ENCODE peak calls at places on chromosomes 6 and 20, in nine cellular contexts. A is choroid plexus epithelial cell, G is heart left ventricle, T is AG04450, H is psoas muscle, Y is astrocyte of the spinal cord, X is fibroblast of the aortic adventitia, F is HepG2, P is fibroblast of mammary gland. O is an unnamed sample.

GRCh38 chr6:25028346-25028745 is 92.6 kb upstream of the RIPOR2 start:
- DNase-seq in T (no peak), Y (no peak), X (no peak), A (no peak), P (no peak), F (no peak), H (no peak), G (no peak), O (no peak)

GRCh38 chr6:76052314-76052713 is 20.1 kb downstream of the IMPG1 start:
- DNase-seq in F (no peak), G (no peak), Y (no peak), A (no peak), X (no peak), H (no peak), T (no peak), P (no peak), O (no peak)

GRCh38 chr6:27279513-27280063 is 32.1 kb downstream of the PRSS16 start:
- DNase-seq in A (no peak), G (no peak), X (no peak), Y (no peak), F (no peak), H (no peak), T (no peak), P (no peak), O (no peak)

GRCh38 chr6:13710552-13711383 is 867 bp downstream of the RANBP9 start:
- DNase-seq in G (peak), A (peak), H (peak), X (no peak), P (no peak), T (no peak), F (peak), Y (no peak), O (no peak)

GRCh38 chr6:155224031-155224451 is 39.8 kb upstream of the CLDN20 start:
- DNase-seq in P (peak), Y (peak), T (peak), G (no peak), A (peak), H (no peak), F (peak), X (peak), O (peak)

GRCh38 chr6:4327841-4328240 is 192.5 kb upstream of the ECI2 start:
- DNase-seq in G (no peak), H (no peak), Y (no peak), F (no peak), X (peak), T (no peak), A (no peak), P (peak), O (no peak)

GRCh38 chr6:75504902-75505233 is 11.3 kb upstream of the FILIP1 start:
- DNase-seq in A (peak), F (no peak), P (peak), T (no peak), H (no peak), G (no peak), X (peak), Y (no peak), O (no peak)

GRCh38 chr20:13119583-13119982 is 101.5 kb upstream of the ISM1 start:
- DNase-seq in F (peak), H (no peak), T (peak), X (peak), G (no peak), P (peak), A (peak), Y (peak), O (peak)

GRCh38 chr6:2482773-2483172 is 237.4 kb upstream of the GMDS start:
- DNase-seq in Y (no peak), X (no peak), F (no peak), H (no peak), A (no peak), G (no peak), T (no peak), P (no peak), O (no peak)

GRCh38 chr6:107114872-107115694 is at the start of gene BEND3:
- DNase-seq in A (peak), P (no peak), T (no peak), G (peak), F (no peak), Y (no peak), H (peak), X (no peak), O (no peak)

GRCh38 chr6:9085054-9085746 is 649.9 kb upstream of the SLC35B3 start:
- DNase-seq in A (peak), H (no peak), Y (no peak), F (no peak), X (no peak), G (no peak), T (no peak), P (no peak), O (no peak)

GRCh38 chr20:61754976-61755778 is 310.5 kb downstream of the TAF4 start:
- DNase-seq in Y (no peak), A (no peak), H (no peak), T (no peak), F (no peak), P (peak), G (no peak), X (peak), O (no peak)

GRCh38 chr20:25000268-25000801 is 7.8 kb upstream of the APMAP start:
- DNase-seq in X (peak), H (peak), A (peak), P (peak), G (no peak), Y (peak), F (no peak), T (no peak), O (peak)

GRCh38 chr20:43944653-43945235 is 30.1 kb downstream of the TOX2 start:
- DNase-seq in F (no peak), H (no peak), Y (no peak), G (no peak), X (no peak), T (no peak), A (no peak), P (no peak), O (no peak)

DNA sequence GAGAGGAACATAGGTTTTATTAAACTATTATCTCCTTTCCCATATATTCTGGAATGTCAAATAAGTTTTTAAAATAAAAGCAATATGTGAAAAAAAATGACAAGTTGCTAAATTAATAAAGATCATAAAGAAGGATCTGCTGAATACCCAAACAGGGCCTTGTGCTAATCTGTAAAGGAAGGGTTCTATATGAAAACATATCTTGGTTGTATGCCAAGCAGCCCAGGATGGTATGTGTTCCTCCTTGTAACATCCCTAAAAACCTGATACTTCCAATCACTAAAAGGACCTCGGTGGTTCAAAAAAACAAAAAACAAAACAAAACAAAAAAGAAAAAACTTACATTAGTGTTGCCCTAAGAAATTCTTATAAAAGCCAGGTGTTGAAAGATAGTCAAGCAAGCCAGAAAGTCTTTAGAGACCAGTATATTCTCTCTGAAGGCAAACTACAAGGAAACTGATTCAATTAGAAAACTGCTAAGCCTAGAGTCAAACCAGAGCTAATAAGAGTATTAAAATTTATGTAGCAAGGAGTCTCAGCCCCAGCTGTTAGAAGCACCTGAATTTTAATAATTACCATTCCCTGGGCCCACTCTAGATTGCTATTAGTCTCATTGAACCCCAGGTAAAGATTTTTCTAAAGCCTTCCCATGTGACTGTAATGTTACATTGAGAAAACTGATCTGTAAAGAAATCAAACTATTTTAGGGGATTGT is 95.4 kb upstream of the BTN3A2 start:
- DNase-seq in P (no peak), A (no peak), X (no peak), H (no peak), T (no peak), Y (no peak), G (no peak), F (no peak), O (no peak)
- H3K4me3 ChIP-seq in P (peak), A (no peak), X (no peak), H (no peak), T (peak), Y (peak), G (no peak), F (no peak), O (peak)

DNA sequence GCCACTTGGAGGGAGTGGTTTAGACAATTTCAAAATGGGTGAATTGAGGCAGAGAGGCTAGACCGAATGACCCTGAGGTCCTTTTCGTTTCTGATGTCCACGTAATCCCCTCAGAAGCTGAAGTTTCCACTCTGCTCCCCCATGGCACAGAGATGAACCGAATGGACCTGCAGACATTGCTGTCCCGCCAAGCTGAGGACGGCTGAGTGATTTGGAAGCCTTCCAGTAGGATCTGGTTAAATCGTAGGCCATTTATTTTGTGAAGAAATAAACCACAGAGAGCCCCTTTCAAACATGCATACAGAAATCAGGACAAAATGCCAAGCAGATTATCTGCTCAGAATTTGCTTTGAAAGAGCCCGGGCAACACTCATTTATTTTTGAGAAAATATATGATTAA is 77.7 kb downstream of the PKHD1 start:
- DNase-seq in A (no peak), X (no peak), F (no peak), P (no peak), G (no peak), T (no peak), H (no peak), Y (no peak), O (no peak)
- TF ChIP-seq CTCF in A (no peak), X (no peak), F (no peak), P (no peak), G (no peak), T (no peak), H (no peak), Y (no peak), O (no peak)

DNA sequence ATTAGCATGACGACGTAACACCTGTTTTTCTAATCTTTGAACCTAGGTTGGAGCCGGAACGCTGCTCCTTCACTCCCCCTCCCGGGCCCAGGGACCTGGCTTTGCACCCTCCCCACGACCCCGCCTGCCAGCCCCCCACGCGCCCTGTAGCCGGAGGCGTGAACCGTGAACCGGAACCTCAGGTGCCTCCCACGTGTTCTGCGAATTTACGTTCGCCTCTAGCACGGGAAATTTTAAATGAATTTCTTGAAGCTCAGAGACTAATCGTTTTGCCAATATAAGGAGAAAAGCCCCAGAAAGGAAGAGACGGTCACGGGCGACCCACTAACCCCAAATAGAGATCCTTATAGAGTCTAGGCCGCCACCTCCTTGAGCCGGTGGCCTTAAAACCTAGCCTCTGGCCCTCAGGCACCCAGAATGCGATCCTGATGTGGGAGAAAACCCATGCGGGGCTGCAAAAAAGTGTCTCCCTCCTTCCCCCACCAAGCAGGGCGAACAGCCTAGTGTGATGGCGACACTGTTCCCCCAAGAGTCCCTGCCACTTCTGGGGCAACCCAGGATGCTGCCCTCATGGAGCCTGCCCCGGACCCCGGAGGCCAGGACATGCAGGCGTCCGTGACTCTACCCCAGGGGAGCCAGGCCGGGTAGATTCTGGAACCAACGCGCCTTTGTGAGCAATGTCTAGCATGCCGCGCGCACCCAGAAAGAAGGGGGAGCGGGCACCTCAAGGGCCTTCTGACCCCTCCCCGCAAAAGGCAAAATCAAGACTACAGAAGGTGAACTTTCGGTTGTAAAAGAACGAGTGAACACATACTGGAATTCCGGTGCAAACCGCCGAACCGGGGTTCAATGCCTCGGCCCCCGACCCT is 2.7 kb upstream of the SIM1 start:
- DNase-seq in P (no peak), T (no peak), Y (no peak), F (no peak), A (no peak), H (no peak), X (no peak), G (no peak), O (no peak)
- H3K4me3 ChIP-seq in P (no peak), T (no peak), Y (no peak), F (no peak), A (no peak), H (no peak), X (no peak), G (no peak), O (no peak)

GRCh38 chr6:45423111-45423900 is 45.6 kb upstream of the SUPT3H start:
- DNase-seq in P (peak), G (peak), H (peak), T (no peak), F (no peak), X (no peak), Y (no peak), A (peak), O (no peak)

GRCh38 chr6:45420909-45421699 is 43.4 kb upstream of the SUPT3H start:
- DNase-seq in G (no peak), X (peak), A (peak), Y (peak), T (no peak), H (no peak), P (no peak), F (no peak), O (no peak)

GRCh38 chr6:45420083-45420908 is 42.6 kb upstream of the SUPT3H start:
- DNase-seq in P (peak), T (no peak), F (no peak), H (no peak), X (peak), A (peak), G (no peak), Y (peak), O (peak)

GRCh38 chr6:45422541-45423110 is 44.9 kb upstream of the SUPT3H start:
- DNase-seq in Y (no peak), H (peak), X (peak), A (peak), T (no peak), F (no peak), P (no peak), G (peak), O (no peak)

GRCh38 chr6:45421700-45422540 is 44.2 kb upstream of the SUPT3H start:
- DNase-seq in P (peak), T (no peak), Y (peak), H (peak), F (peak), G (peak), A (peak), X (peak), O (no peak)
- TF ChIP-seq CTCF in P (no peak), T (peak), Y (peak), H (no peak), F (peak), G (no peak), A (peak), X (peak), O (peak)

DNA sequence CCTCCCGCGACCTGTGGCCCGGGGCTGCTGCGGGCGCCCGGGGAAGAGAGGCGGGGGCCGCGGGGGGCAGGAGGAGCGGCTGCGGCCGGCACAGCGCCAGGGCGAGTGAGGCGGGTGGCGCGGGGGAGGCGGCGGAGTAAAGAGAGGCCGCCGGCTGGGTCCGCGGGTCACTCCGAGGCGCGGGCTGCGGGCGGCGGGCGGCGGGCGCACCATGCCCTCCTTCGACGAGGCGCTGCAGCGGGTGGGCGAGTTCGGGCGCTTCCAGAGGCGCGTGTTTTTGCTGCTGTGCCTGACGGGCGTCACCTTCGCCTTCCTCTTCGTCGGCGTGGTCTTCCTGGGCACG is at the start of gene SLC22A3:
- DNase-seq in G (no peak), Y (no peak), A (no peak), T (no peak), H (peak), X (no peak), F (no peak), P (no peak), O (no peak)
- H3K4me3 ChIP-seq in G (peak), Y (peak), A (peak), T (peak), H (peak), X (peak), F (peak), P (peak), O (peak)

GRCh38 chr20:33318096-33318429 is 35.0 kb downstream of the BPIFB1 start:
- DNase-seq in F (no peak), T (no peak), P (no peak), H (no peak), X (no peak), A (no peak), G (no peak), Y (no peak), O (no peak)

GRCh38 chr20:33319986-33320385 is 37.0 kb downstream of the BPIFB1 start:
- DNase-seq in Y (no peak), A (no peak), X (no peak), H (no peak), T (no peak), F (no peak), G (no peak), P (no peak), O (no peak)

GRCh38 chr20:33325350-33325749 is 42.3 kb downstream of the BPIFB1 start:
- DNase-seq in P (no peak), T (no peak), Y (no peak), G (no peak), A (no peak), F (no peak), H (no peak), X (no peak), O (no peak)

GRCh38 chr20:33323236-33323635 is 40.2 kb downstream of the BPIFB1 start:
- DNase-seq in T (no peak), F (no peak), Y (no peak), X (no peak), P (no peak), H (no peak), G (no peak), A (no peak), O (no peak)

DNA sequence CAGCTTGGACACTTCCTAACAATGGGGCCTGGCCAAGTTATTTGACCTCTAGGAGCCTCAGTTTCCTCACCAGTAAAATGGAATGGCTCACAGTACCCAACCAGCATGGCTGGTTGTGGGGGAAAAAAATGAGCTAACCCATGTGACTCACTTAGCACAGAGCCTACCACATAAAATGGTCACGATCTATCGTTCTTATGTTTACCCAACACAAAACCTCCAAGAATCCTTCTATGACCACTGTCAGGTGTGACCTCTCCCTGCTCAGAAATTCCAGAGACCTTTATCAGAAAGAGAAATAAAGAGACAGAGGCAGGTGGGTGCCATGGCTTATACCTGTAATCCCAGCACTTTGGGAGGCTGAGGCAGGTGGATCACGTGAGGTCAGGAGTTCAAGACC is 39.4 kb downstream of the BPIFB1 start:
- DNase-seq in A (no peak), Y (no peak), X (no peak), G (no peak), F (no peak), T (no peak), P (no peak), H (no peak), O (no peak)
- TF ChIP-seq CTCF in A (no peak), Y (no peak), X (no peak), G (no peak), F (no peak), T (no peak), P (no peak), H (no peak), O (no peak)

DNA sequence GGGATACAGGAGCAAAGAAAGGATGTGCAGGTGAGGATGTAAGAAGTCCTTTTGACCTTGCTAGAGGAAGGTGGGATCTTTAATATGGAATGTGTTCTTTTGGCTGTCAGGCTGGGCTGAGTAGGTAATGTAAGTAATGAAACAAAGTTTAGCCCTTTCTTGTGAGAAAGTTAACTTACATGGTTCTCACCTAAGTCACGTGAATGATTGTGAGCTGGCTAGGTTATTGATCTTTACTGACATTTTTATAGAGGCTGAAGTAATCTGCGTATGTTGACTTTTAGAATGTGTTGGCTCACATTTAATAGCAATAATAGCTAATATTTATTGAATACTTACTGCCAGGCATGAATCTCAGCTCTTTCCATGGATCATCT is 2.6 kb downstream of the TOP1 start:
- DNase-seq in P (no peak), H (no peak), G (no peak), F (no peak), X (no peak), T (no peak), A (no peak), Y (no peak), O (no peak)
- H3K4me3 ChIP-seq in P (peak), H (peak), G (peak), F (peak), X (peak), T (peak), A (peak), Y (peak), O (peak)

GRCh38 chr6:44667668-44668390 is 280.3 kb downstream of the CDC5L start:
- DNase-seq in G (no peak), P (no peak), H (no peak), Y (no peak), F (peak), T (no peak), A (peak), X (no peak), O (no peak)
- TF ChIP-seq CTCF in G (peak), P (peak), H (peak), Y (peak), F (peak), T (peak), A (peak), X (peak), O (peak)

GRCh38 chr20:49978685-49979029 is 4.1 kb upstream of the SNAI1 start:
- DNase-seq in F (no peak), H (no peak), G (no peak), Y (no peak), A (no peak), T (no peak), P (no peak), X (no peak), O (no peak)
- H3K4me3 ChIP-seq in F (no peak), H (peak), G (no peak), Y (no peak), A (no peak), T (no peak), P (no peak), X (no peak), O (no peak)